ENCODE peak calls at places on chromosomes 11 and 22, in eight cellular contexts. One of them, this sample, is unnamed.

GRCh38 chr11:9594267-9595046 is 21.0 kb downstream of the WEE1 start:
- DNase-seq in activated CD4-positive, CD25-positive, alpha-beta regulatory T cell: no peak
- DNase-seq in NCI-H2081: no peak
- DNase-seq in ovary: no peak
- DNase-seq in activated CD4-positive, alpha-beta T cell treated with anti-CD3 and anti-CD28 coated beads for 36 hours: no peak
- DNase-seq in nephron progenitor cell: no peak
- DNase-seq in NCI-H774: no peak
- DNase-seq in kidney epithelial cell: no peak
- DNase-seq in this sample: no peak

GRCh38 chr11:86621854-86622253 is 50.6 kb downstream of the ME3 start:
- DNase-seq in NCI-H2081: no peak
- DNase-seq in ovary: no peak
- DNase-seq in activated CD4-positive, CD25-positive, alpha-beta regulatory T cell: no peak
- DNase-seq in NCI-H774: no peak
- DNase-seq in nephron progenitor cell: no peak
- DNase-seq in kidney epithelial cell: no peak
- DNase-seq in activated CD4-positive, alpha-beta T cell treated with anti-CD3 and anti-CD28 coated beads for 36 hours: no peak
- DNase-seq in this sample: no peak

GRCh38 chr11:61602775-61603569 is 22.1 kb upstream of the SYT7 start:
- DNase-seq in activated CD4-positive, alpha-beta T cell treated with anti-CD3 and anti-CD28 coated beads for 36 hours: no peak
- DNase-seq in NCI-H2081: peak
- DNase-seq in kidney epithelial cell: peak
- DNase-seq in ovary: peak
- DNase-seq in activated CD4-positive, CD25-positive, alpha-beta regulatory T cell: no peak
- DNase-seq in nephron progenitor cell: peak
- DNase-seq in NCI-H774: no peak
- DNase-seq in this sample: peak

GRCh38 chr22:42596376-42596775 is 18.3 kb downstream of the POLDIP3 start:
- DNase-seq in nephron progenitor cell: no peak
- DNase-seq in ovary: no peak
- DNase-seq in NCI-H774: no peak
- DNase-seq in activated CD4-positive, CD25-positive, alpha-beta regulatory T cell: no peak
- DNase-seq in NCI-H2081: no peak
- DNase-seq in activated CD4-positive, alpha-beta T cell treated with anti-CD3 and anti-CD28 coated beads for 36 hours: no peak
- DNase-seq in kidney epithelial cell: no peak
- DNase-seq in this sample: no peak

GRCh38 chr11:2578934-2579280 is 120.9 kb downstream of the KCNQ1OT1 start:
- DNase-seq in nephron progenitor cell: no peak
- DNase-seq in activated CD4-positive, alpha-beta T cell treated with anti-CD3 and anti-CD28 coated beads for 36 hours: no peak
- DNase-seq in ovary: no peak
- DNase-seq in NCI-H2081: no peak
- DNase-seq in kidney epithelial cell: no peak
- DNase-seq in activated CD4-positive, CD25-positive, alpha-beta regulatory T cell: no peak
- DNase-seq in NCI-H774: no peak
- DNase-seq in this sample: no peak

GRCh38 chr11:61904539-61905048 is 12.8 kb downstream of the RAB3IL1 start:
- DNase-seq in NCI-H774: no peak
- DNase-seq in nephron progenitor cell: peak
- DNase-seq in ovary: no peak
- DNase-seq in activated CD4-positive, CD25-positive, alpha-beta regulatory T cell: no peak
- DNase-seq in NCI-H2081: no peak
- DNase-seq in kidney epithelial cell: no peak
- DNase-seq in activated CD4-positive, alpha-beta T cell treated with anti-CD3 and anti-CD28 coated beads for 36 hours: peak
- DNase-seq in this sample: no peak

GRCh38 chr11:75949023-75949672 is 134.1 kb downstream of the UVRAG start:
- DNase-seq in ovary: no peak
- DNase-seq in nephron progenitor cell: no peak
- DNase-seq in activated CD4-positive, CD25-positive, alpha-beta regulatory T cell: no peak
- DNase-seq in NCI-H774: no peak
- DNase-seq in kidney epithelial cell: no peak
- DNase-seq in NCI-H2081: no peak
- DNase-seq in activated CD4-positive, alpha-beta T cell treated with anti-CD3 and anti-CD28 coated beads for 36 hours: no peak
- DNase-seq in this sample: no peak

GRCh38 chr11:67698247-67698646 is 23.8 kb upstream of the ALDH3B2 start:
- DNase-seq in activated CD4-positive, CD25-positive, alpha-beta regulatory T cell: no peak
- DNase-seq in activated CD4-positive, alpha-beta T cell treated with anti-CD3 and anti-CD28 coated beads for 36 hours: peak
- DNase-seq in NCI-H2081: no peak
- DNase-seq in NCI-H774: no peak
- DNase-seq in ovary: no peak
- DNase-seq in kidney epithelial cell: no peak
- DNase-seq in nephron progenitor cell: no peak
- DNase-seq in this sample: no peak

GRCh38 chr22:46238541-46238940 is 11.6 kb downstream of the CDPF1 start:
- DNase-seq in activated CD4-positive, CD25-positive, alpha-beta regulatory T cell: no peak
- DNase-seq in kidney epithelial cell: no peak
- DNase-seq in NCI-H774: no peak
- DNase-seq in nephron progenitor cell: no peak
- DNase-seq in activated CD4-positive, alpha-beta T cell treated with anti-CD3 and anti-CD28 coated beads for 36 hours: no peak
- DNase-seq in ovary: no peak
- DNase-seq in NCI-H2081: no peak
- DNase-seq in this sample: no peak

GRCh38 chr11:11218287-11218986 is 134.6 kb downstream of the CSNK2A3 start:
- DNase-seq in activated CD4-positive, alpha-beta T cell treated with anti-CD3 and anti-CD28 coated beads for 36 hours: no peak
- DNase-seq in ovary: no peak
- DNase-seq in activated CD4-positive, CD25-positive, alpha-beta regulatory T cell: no peak
- DNase-seq in NCI-H2081: no peak
- DNase-seq in nephron progenitor cell: no peak
- DNase-seq in NCI-H774: peak
- DNase-seq in kidney epithelial cell: peak
- DNase-seq in this sample: no peak

GRCh38 chr11:14336507-14337503 is 22.2 kb downstream of the RRAS2 start:
- DNase-seq in kidney epithelial cell: peak
- DNase-seq in NCI-H774: no peak
- DNase-seq in NCI-H2081: no peak
- DNase-seq in nephron progenitor cell: no peak
- DNase-seq in activated CD4-positive, CD25-positive, alpha-beta regulatory T cell: no peak
- DNase-seq in ovary: no peak
- DNase-seq in activated CD4-positive, alpha-beta T cell treated with anti-CD3 and anti-CD28 coated beads for 36 hours: no peak
- DNase-seq in this sample: no peak

GRCh38 chr22:25232301-25232700 is 12.9 kb downstream of the CRYBB2 start:
- DNase-seq in kidney epithelial cell: no peak
- DNase-seq in NCI-H774: no peak
- DNase-seq in ovary: no peak
- DNase-seq in nephron progenitor cell: no peak
- DNase-seq in activated CD4-positive, alpha-beta T cell treated with anti-CD3 and anti-CD28 coated beads for 36 hours: no peak
- DNase-seq in NCI-H2081: no peak
- DNase-seq in activated CD4-positive, CD25-positive, alpha-beta regulatory T cell: no peak
- DNase-seq in this sample: no peak

GRCh38 chr11:62514151-62514550 is 32.5 kb downstream of the AHNAK start:
- DNase-seq in activated CD4-positive, alpha-beta T cell treated with anti-CD3 and anti-CD28 coated beads for 36 hours: no peak
- DNase-seq in NCI-H2081: no peak
- DNase-seq in NCI-H774: no peak
- DNase-seq in ovary: no peak
- DNase-seq in nephron progenitor cell: no peak
- DNase-seq in activated CD4-positive, CD25-positive, alpha-beta regulatory T cell: no peak
- DNase-seq in kidney epithelial cell: no peak
- DNase-seq in this sample: no peak

GRCh38 chr22:50016988-50017700 is 4.6 kb upstream of the IL17REL start:
- DNase-seq in kidney epithelial cell: no peak
- DNase-seq in nephron progenitor cell: no peak
- DNase-seq in NCI-H2081: no peak
- DNase-seq in activated CD4-positive, alpha-beta T cell treated with anti-CD3 and anti-CD28 coated beads for 36 hours: peak
- DNase-seq in activated CD4-positive, CD25-positive, alpha-beta regulatory T cell: no peak
- DNase-seq in NCI-H774: no peak
- DNase-seq in ovary: no peak
- DNase-seq in this sample: no peak

GRCh38 chr22:27965547-27965946 is 46.5 kb upstream of the PITPNB start:
- DNase-seq in NCI-H2081: no peak
- DNase-seq in activated CD4-positive, alpha-beta T cell treated with anti-CD3 and anti-CD28 coated beads for 36 hours: no peak
- DNase-seq in NCI-H774: no peak
- DNase-seq in ovary: no peak
- DNase-seq in nephron progenitor cell: no peak
- DNase-seq in kidney epithelial cell: no peak
- DNase-seq in activated CD4-positive, CD25-positive, alpha-beta regulatory T cell: no peak
- DNase-seq in this sample: no peak

GRCh38 chr22:23256986-23257888 is 76.9 kb downstream of the BCR start:
- DNase-seq in activated CD4-positive, alpha-beta T cell treated with anti-CD3 and anti-CD28 coated beads for 36 hours: no peak
- DNase-seq in activated CD4-positive, CD25-positive, alpha-beta regulatory T cell: no peak
- DNase-seq in NCI-H774: no peak
- DNase-seq in ovary: peak
- DNase-seq in kidney epithelial cell: no peak
- DNase-seq in nephron progenitor cell: no peak
- DNase-seq in NCI-H2081: no peak
- DNase-seq in this sample: no peak

GRCh38 chr22:29877620-29878019 is 5.4 kb upstream of the MTMR3 start:
- DNase-seq in kidney epithelial cell: no peak
- DNase-seq in activated CD4-positive, alpha-beta T cell treated with anti-CD3 and anti-CD28 coated beads for 36 hours: no peak
- DNase-seq in ovary: no peak
- DNase-seq in NCI-H2081: no peak
- DNase-seq in NCI-H774: no peak
- DNase-seq in activated CD4-positive, CD25-positive, alpha-beta regulatory T cell: no peak
- DNase-seq in nephron progenitor cell: no peak
- DNase-seq in this sample: no peak

GRCh38 chr11:18599739-18600230 is at the start of gene MISFA:
- DNase-seq in nephron progenitor cell: no peak
- DNase-seq in activated CD4-positive, CD25-positive, alpha-beta regulatory T cell: no peak
- DNase-seq in activated CD4-positive, alpha-beta T cell treated with anti-CD3 and anti-CD28 coated beads for 36 hours: no peak
- DNase-seq in NCI-H2081: no peak
- DNase-seq in ovary: no peak
- DNase-seq in kidney epithelial cell: no peak
- DNase-seq in NCI-H774: no peak
- DNase-seq in this sample: no peak

GRCh38 chr11:69684651-69685050 is 9.5 kb upstream of the LTO1 start:
- DNase-seq in activated CD4-positive, CD25-positive, alpha-beta regulatory T cell: no peak
- DNase-seq in ovary: no peak
- DNase-seq in nephron progenitor cell: no peak
- DNase-seq in NCI-H774: no peak
- DNase-seq in NCI-H2081: no peak
- DNase-seq in kidney epithelial cell: no peak
- DNase-seq in activated CD4-positive, alpha-beta T cell treated with anti-CD3 and anti-CD28 coated beads for 36 hours: no peak
- DNase-seq in this sample: no peak

GRCh38 chr11:134276396-134277175 is 407 bp downstream of the GLB1L3 start:
- DNase-seq in ovary: no peak
- DNase-seq in NCI-H774: no peak
- DNase-seq in kidney epithelial cell: no peak
- DNase-seq in nephron progenitor cell: peak
- DNase-seq in activated CD4-positive, CD25-positive, alpha-beta regulatory T cell: no peak
- DNase-seq in activated CD4-positive, alpha-beta T cell treated with anti-CD3 and anti-CD28 coated beads for 36 hours: peak
- DNase-seq in NCI-H2081: peak
- DNase-seq in this sample: peak

GRCh38 chr11:6431861-6432260 is 8.9 kb downstream of the HPX start:
- DNase-seq in NCI-H2081: no peak
- DNase-seq in ovary: no peak
- DNase-seq in kidney epithelial cell: peak
- DNase-seq in activated CD4-positive, alpha-beta T cell treated with anti-CD3 and anti-CD28 coated beads for 36 hours: no peak
- DNase-seq in NCI-H774: no peak
- DNase-seq in nephron progenitor cell: no peak
- DNase-seq in activated CD4-positive, CD25-positive, alpha-beta regulatory T cell: no peak
- DNase-seq in this sample: no peak

GRCh38 chr11:12864316-12865156 is 144.6 kb upstream of the RASSF10 start:
- DNase-seq in activated CD4-positive, CD25-positive, alpha-beta regulatory T cell: no peak
- DNase-seq in kidney epithelial cell: peak
- DNase-seq in NCI-H774: peak
- DNase-seq in NCI-H2081: peak
- DNase-seq in activated CD4-positive, alpha-beta T cell treated with anti-CD3 and anti-CD28 coated beads for 36 hours: no peak
- DNase-seq in nephron progenitor cell: no peak
- DNase-seq in ovary: no peak
- DNase-seq in this sample: no peak

GRCh38 chr11:92511522-92512203 is 287.0 kb downstream of the FAT3 start:
- DNase-seq in activated CD4-positive, alpha-beta T cell treated with anti-CD3 and anti-CD28 coated beads for 36 hours: no peak
- DNase-seq in kidney epithelial cell: no peak
- DNase-seq in nephron progenitor cell: no peak
- DNase-seq in ovary: no peak
- DNase-seq in NCI-H2081: no peak
- DNase-seq in NCI-H774: no peak
- DNase-seq in activated CD4-positive, CD25-positive, alpha-beta regulatory T cell: no peak
- DNase-seq in this sample: no peak

GRCh38 chr11:69141742-69142141 is 14.0 kb upstream of the SMIM38 start:
- DNase-seq in NCI-H774: no peak
- DNase-seq in ovary: no peak
- DNase-seq in activated CD4-positive, alpha-beta T cell treated with anti-CD3 and anti-CD28 coated beads for 36 hours: no peak
- DNase-seq in kidney epithelial cell: no peak
- DNase-seq in NCI-H2081: no peak
- DNase-seq in activated CD4-positive, CD25-positive, alpha-beta regulatory T cell: no peak
- DNase-seq in nephron progenitor cell: no peak
- DNase-seq in this sample: no peak

GRCh38 chr11:130560000-130560852 is 111.8 kb downstream of the ADAMTS15 start:
- DNase-seq in ovary: no peak
- DNase-seq in nephron progenitor cell: no peak
- DNase-seq in NCI-H774: no peak
- DNase-seq in NCI-H2081: no peak
- DNase-seq in activated CD4-positive, alpha-beta T cell treated with anti-CD3 and anti-CD28 coated beads for 36 hours: no peak
- DNase-seq in activated CD4-positive, CD25-positive, alpha-beta regulatory T cell: no peak
- DNase-seq in kidney epithelial cell: no peak
- DNase-seq in this sample: no peak

GRCh38 chr22:38247713-38248112 is 25.1 kb downstream of the TMEM184B start:
- DNase-seq in NCI-H2081: no peak
- DNase-seq in activated CD4-positive, CD25-positive, alpha-beta regulatory T cell: no peak
- DNase-seq in NCI-H774: no peak
- DNase-seq in kidney epithelial cell: no peak
- DNase-seq in activated CD4-positive, alpha-beta T cell treated with anti-CD3 and anti-CD28 coated beads for 36 hours: no peak
- DNase-seq in ovary: no peak
- DNase-seq in nephron progenitor cell: no peak
- DNase-seq in this sample: no peak

GRCh38 chr22:20922141-20922751 is 5.0 kb downstream of the CRKL start:
- DNase-seq in activated CD4-positive, CD25-positive, alpha-beta regulatory T cell: no peak
- DNase-seq in nephron progenitor cell: no peak
- DNase-seq in kidney epithelial cell: no peak
- DNase-seq in NCI-H2081: no peak
- DNase-seq in ovary: no peak
- DNase-seq in activated CD4-positive, alpha-beta T cell treated with anti-CD3 and anti-CD28 coated beads for 36 hours: no peak
- DNase-seq in NCI-H774: no peak
- DNase-seq in this sample: no peak

GRCh38 chr11:69541001-69541285 is 59.5 kb downstream of the LINC01488 start:
- DNase-seq in nephron progenitor cell: no peak
- DNase-seq in activated CD4-positive, CD25-positive, alpha-beta regulatory T cell: no peak
- DNase-seq in activated CD4-positive, alpha-beta T cell treated with anti-CD3 and anti-CD28 coated beads for 36 hours: no peak
- DNase-seq in NCI-H774: no peak
- DNase-seq in kidney epithelial cell: no peak
- DNase-seq in NCI-H2081: no peak
- DNase-seq in ovary: no peak
- DNase-seq in this sample: no peak

GRCh38 chr11:46367244-46367915 is 14.1 kb upstream of the MDK start:
- DNase-seq in nephron progenitor cell: peak
- DNase-seq in activated CD4-positive, CD25-positive, alpha-beta regulatory T cell: peak
- DNase-seq in NCI-H774: no peak
- DNase-seq in activated CD4-positive, alpha-beta T cell treated with anti-CD3 and anti-CD28 coated beads for 36 hours: peak
- DNase-seq in ovary: peak
- DNase-seq in kidney epithelial cell: no peak
- DNase-seq in NCI-H2081: peak
- DNase-seq in this sample: peak

GRCh38 chr11:109306322-109306721 is 115.7 kb upstream of the C11orf87 start:
- DNase-seq in kidney epithelial cell: no peak
- DNase-seq in activated CD4-positive, alpha-beta T cell treated with anti-CD3 and anti-CD28 coated beads for 36 hours: no peak
- DNase-seq in NCI-H774: no peak
- DNase-seq in NCI-H2081: no peak
- DNase-seq in activated CD4-positive, CD25-positive, alpha-beta regulatory T cell: no peak
- DNase-seq in ovary: no peak
- DNase-seq in nephron progenitor cell: no peak
- DNase-seq in this sample: no peak

GRCh38 chr22:42820075-42820763 is 36.9 kb downstream of the ARFGAP3 start:
- DNase-seq in nephron progenitor cell: no peak
- DNase-seq in NCI-H774: no peak
- DNase-seq in activated CD4-positive, CD25-positive, alpha-beta regulatory T cell: no peak
- DNase-seq in ovary: no peak
- DNase-seq in kidney epithelial cell: no peak
- DNase-seq in activated CD4-positive, alpha-beta T cell treated with anti-CD3 and anti-CD28 coated beads for 36 hours: no peak
- DNase-seq in NCI-H2081: peak
- DNase-seq in this sample: no peak

GRCh38 chr11:126163779-126164178 is 47.7 kb downstream of the RPUSD4 start:
- DNase-seq in NCI-H2081: no peak
- DNase-seq in ovary: no peak
- DNase-seq in kidney epithelial cell: no peak
- DNase-seq in NCI-H774: no peak
- DNase-seq in activated CD4-positive, alpha-beta T cell treated with anti-CD3 and anti-CD28 coated beads for 36 hours: no peak
- DNase-seq in activated CD4-positive, CD25-positive, alpha-beta regulatory T cell: no peak
- DNase-seq in nephron progenitor cell: no peak
- DNase-seq in this sample: no peak

GRCh38 chr11:125968363-125968762 is 22.5 kb downstream of the VSIG10L2 start:
- DNase-seq in ovary: no peak
- DNase-seq in activated CD4-positive, CD25-positive, alpha-beta regulatory T cell: no peak
- DNase-seq in activated CD4-positive, alpha-beta T cell treated with anti-CD3 and anti-CD28 coated beads for 36 hours: no peak
- DNase-seq in nephron progenitor cell: no peak
- DNase-seq in NCI-H774: no peak
- DNase-seq in NCI-H2081: no peak
- DNase-seq in kidney epithelial cell: no peak
- DNase-seq in this sample: no peak

GRCh38 chr11:83033367-83033766 is 38.3 kb downstream of the RAB30 start:
- DNase-seq in NCI-H774: no peak
- DNase-seq in ovary: no peak
- DNase-seq in nephron progenitor cell: no peak
- DNase-seq in kidney epithelial cell: no peak
- DNase-seq in activated CD4-positive, alpha-beta T cell treated with anti-CD3 and anti-CD28 coated beads for 36 hours: no peak
- DNase-seq in NCI-H2081: no peak
- DNase-seq in activated CD4-positive, CD25-positive, alpha-beta regulatory T cell: no peak
- DNase-seq in this sample: no peak